ENCODE peak calls at places on chromosomes 3 and 15, in eight cellular contexts. E is epithelial cell of proximal tubule, C is AG04450, B is A549, R is body of pancreas, K is tibial artery, S is left ventricle myocardium inferior, I is breast epithelium. V is an unnamed sample.

GRCh38 chr3:103609472-103609871 is 1174.7 kb downstream of the ZPLD1 start:
- DNase-seq in R (no peak), C (no peak), I (no peak), S (no peak), B (no peak), E (no peak), K (no peak), V (no peak)

GRCh38 chr3:127458698-127459097 is 131.8 kb downstream of the TPRA1 start:
- DNase-seq in B (no peak), R (no peak), K (no peak), I (no peak), E (no peak), S (no peak), C (no peak), V (peak; percentile 35)

GRCh38 chr3:142952272-142953193 is 10.9 kb downstream of the PAQR9 start:
- DNase-seq in E (no peak), C (no peak), S (no peak), K (no peak), I (no peak), R (no peak), B (no peak), V (no peak)

GRCh38 chr15:86060614-86061125 is 19.0 kb upstream of the AGBL1 start:
- DNase-seq in R (peak; percentile 9), I (no peak), C (no peak), S (no peak), B (no peak), E (no peak), K (no peak), V (no peak)

GRCh38 chr3:21894459-21895083 is 143.6 kb upstream of the ZNF385D start:
- DNase-seq in I (no peak), R (peak; percentile 3), K (no peak), E (no peak), C (no peak), B (peak; percentile 1), S (no peak), V (no peak)

GRCh38 chr15:62894322-62895085 is 148.0 kb upstream of the TPM1 start:
- DNase-seq in K (no peak), C (no peak), I (no peak), B (no peak), S (no peak), R (no peak), E (no peak), V (no peak)

GRCh38 chr15:40902605-40903561 is 8.6 kb downstream of the VPS18 start:
- DNase-seq in R (no peak), E (no peak), I (no peak), S (peak; percentile 48), B (no peak), K (peak; percentile 60), C (no peak), V (peak; percentile 74)

GRCh38 chr3:170128977-170129431 is 52.5 kb downstream of the PHC3 start:
- DNase-seq in I (no peak), K (no peak), C (no peak), E (no peak), S (no peak), B (no peak), R (no peak), V (no peak)

GRCh38 chr15:67024322-67024997 is 40.9 kb upstream of the SMAD3 start:
- DNase-seq in E (no peak), K (peak; percentile 89), R (peak; percentile 90), B (peak; percentile 94), C (peak; percentile 92), I (peak; percentile 69), S (peak; percentile 71), V (peak; percentile 79)

GRCh38 chr15:92059036-92059970 is 205.8 kb downstream of the SLCO3A1 start:
- DNase-seq in I (no peak), C (no peak), E (no peak), K (no peak), S (peak; percentile 51), B (no peak), R (no peak), V (no peak)

GRCh38 chr3:159938712-159939111 is 49.9 kb upstream of the IL12A start:
- DNase-seq in I (no peak), S (no peak), E (no peak), C (no peak), B (no peak), K (no peak), R (no peak), V (no peak)

GRCh38 chr3:19149388-19149787 is 1.1 kb downstream of the KCNH8 start:
- DNase-seq in S (no peak), I (no peak), B (no peak), C (no peak), E (no peak), K (no peak), R (peak; percentile 19), V (no peak)

GRCh38 chr3:43727930-43728329 is 37.2 kb downstream of the ABHD5 start:
- DNase-seq in S (no peak), C (no peak), B (no peak), R (no peak), I (no peak), K (no peak), E (no peak), V (no peak)

GRCh38 chr3:141184430-141184829 is 47.2 kb upstream of the PXYLP1 start:
- DNase-seq in S (no peak), I (no peak), B (no peak), C (no peak), R (no peak), E (no peak), K (no peak), V (no peak)

GRCh38 chr3:128801779-128802369 is 75.9 kb downstream of the RAB7A start:
- DNase-seq in K (no peak), B (no peak), E (no peak), I (no peak), R (no peak), C (no peak), S (peak; percentile 56), V (no peak)

GRCh38 chr15:71484080-71484479 is 326.3 kb upstream of the NR2E3 start:
- DNase-seq in S (no peak), C (no peak), B (no peak), E (no peak), K (no peak), R (no peak), I (no peak), V (no peak)

GRCh38 chr3:120855665-120856437 is 52.2 kb upstream of the STXBP5L start:
- DNase-seq in E (no peak), K (peak; percentile 37), C (peak; percentile 34), R (no peak), B (no peak), S (peak; percentile 19), I (no peak), V (no peak)

GRCh38 chr3:51975857-51976549 is 1.1 kb downstream of the ABHD14A start:
- DNase-seq in C (no peak), B (no peak), I (peak; percentile 67), E (no peak), K (peak; percentile 81), R (peak; percentile 83), S (peak; percentile 70), V (peak; percentile 93)

GRCh38 chr3:111588527-111588926 is 6.6 kb downstream of the ZBED2 start:
- DNase-seq in C (no peak), S (no peak), B (no peak), I (no peak), E (no peak), R (no peak), K (no peak), V (no peak)

GRCh38 chr15:69958494-69959134 is 139.1 kb downstream of the TLE3 start:
- DNase-seq in B (no peak), S (no peak), R (no peak), K (no peak), E (no peak), C (no peak), I (no peak), V (no peak)

GRCh38 chr15:85174521-85174920 is 192.9 kb downstream of the PDE8A start:
- DNase-seq in R (no peak), C (no peak), K (no peak), E (no peak), S (no peak), I (no peak), B (no peak), V (no peak)

GRCh38 chr3:32045091-32045964 is 61.1 kb upstream of the GPD1L start:
- DNase-seq in I (no peak), B (peak; percentile 53), S (no peak), K (peak; percentile 29), C (peak; percentile 78), R (peak; percentile 82), E (no peak), V (no peak)
- H3K4me3 ChIP-seq in I (no peak overlapping the region), B (peak overlapping the region; percentile 7), S (peak overlapping the region; percentile 44), K (peak overlapping the region; percentile 14), C (peak overlapping the region; percentile 24), R (no peak overlapping the region), E (no peak overlapping the region), V (peak overlapping the region; percentile 20)

GRCh38 chr3:147397155-147397888 is 9.0 kb downstream of the ZIC4 start:
- DNase-seq in I (no peak), E (no peak), C (no peak), S (no peak), B (no peak), K (no peak), R (no peak), V (peak; percentile 47)
- H3K4me3 ChIP-seq in I (no peak overlapping the region), E (no peak overlapping the region), C (no peak overlapping the region), S (no peak overlapping the region), B (no peak overlapping the region), K (no peak overlapping the region), R (no peak overlapping the region), V (no peak overlapping the region)

DNA sequence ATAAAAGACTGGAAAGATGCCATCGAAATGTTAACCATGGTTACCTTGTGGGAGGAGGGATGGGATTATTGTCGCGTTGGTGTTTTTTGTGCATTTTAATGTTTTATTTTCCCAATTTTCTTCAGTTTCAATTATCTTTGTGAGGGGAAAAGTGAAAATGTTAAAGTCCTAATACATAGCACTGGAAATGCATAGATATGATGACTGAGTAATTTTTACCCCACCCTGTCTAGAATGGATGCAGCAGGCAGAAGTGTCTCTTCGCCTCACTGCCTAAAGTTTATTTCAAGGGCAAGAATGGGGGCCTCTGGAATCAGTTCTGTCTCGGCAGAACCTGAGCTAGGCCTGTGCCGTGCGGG is 11.5 kb downstream of the FOXL2 start:
- DNase-seq in C (no peak), K (no peak), S (no peak), E (no peak), I (no peak), B (no peak), R (no peak), V (no peak)
- H3K4me3 ChIP-seq in C (no peak overlapping the region), K (no peak overlapping the region), S (peak overlapping the region; percentile 58), E (peak overlapping the region; percentile 48), I (no peak overlapping the region), B (peak overlapping the region; percentile 45), R (no peak overlapping the region), V (no peak overlapping the region)

GRCh38 chr3:16179771-16180736 is 5.6 kb downstream of the GALNT15 start:
- DNase-seq in S (no peak), R (no peak), B (no peak), K (no peak), E (no peak), C (peak; percentile 42), I (no peak), V (no peak)

GRCh38 chr3:16176391-16177030 is 2.0 kb downstream of the GALNT15 start:
- DNase-seq in S (no peak), I (no peak), E (no peak), C (no peak), R (no peak), B (no peak), K (no peak), V (no peak)

GRCh38 chr3:16179261-16179660 is 4.8 kb downstream of the GALNT15 start:
- DNase-seq in C (no peak), K (no peak), I (no peak), R (no peak), E (no peak), S (no peak), B (no peak), V (no peak)

GRCh38 chr3:16178628-16178988 is 4.1 kb downstream of the GALNT15 start:
- DNase-seq in I (no peak), S (no peak), R (no peak), E (no peak), B (no peak), K (no peak), C (no peak), V (no peak)

GRCh38 chr3:16177962-16178627 is 3.6 kb downstream of the GALNT15 start:
- DNase-seq in R (peak; percentile 83), B (peak; percentile 72), E (no peak), C (peak; percentile 76), K (peak; percentile 80), I (peak; percentile 75), S (peak; percentile 83), V (peak; percentile 91)
- H3K4me3 ChIP-seq in R (no peak overlapping the region), B (no peak overlapping the region), E (no peak overlapping the region), C (peak overlapping the region; percentile 57), K (peak overlapping the region; percentile 63), I (peak overlapping the region; percentile 43), S (peak overlapping the region; percentile 64), V (peak overlapping the region; percentile 15)